ENCODE peak calls at places on chromosomes 11 and 22, in five cellular contexts. W, S, Y, A and J are unnamed samples.

GRCh38 chr11:36622431-36623136 is 24.5 kb upstream of the RAG2 start:
- DNase-seq in W (peak; percentile 53), S (peak; percentile 13), Y (no peak), A (peak; percentile 13), J (no peak)

GRCh38 chr11:31802609-31802989 is 8.5 kb downstream of the PAX6 start:
- DNase-seq in W (no peak), S (no peak), Y (no peak), A (peak; percentile 29), J (no peak)

GRCh38 chr22:49685116-49685515 is 142.6 kb downstream of the BRD1 start:
- DNase-seq in W (no peak), S (no peak), Y (no peak), A (no peak), J (no peak)

GRCh38 chr11:2521081-2521480 is 76.3 kb downstream of the KCNQ1 start:
- DNase-seq in W (no peak), S (no peak), Y (no peak), A (no peak), J (peak; percentile 12)

GRCh38 chr11:1112351-1113191 is 37.9 kb downstream of the MUC2 start:
- DNase-seq in W (no peak), S (no peak), Y (no peak), A (no peak), J (no peak)

GRCh38 chr22:29932121-29932520 is 49.1 kb downstream of the MTMR3 start:
- DNase-seq in W (no peak), S (no peak), Y (no peak), A (no peak), J (no peak)

GRCh38 chr11:118186346-118187107 is 10.1 kb upstream of the SCN2B start:
- DNase-seq in W (no peak), S (no peak), Y (no peak), A (no peak), J (no peak)

GRCh38 chr11:85923455-85923854 is 68.3 kb downstream of the CCDC83 start:
- DNase-seq in W (no peak), S (no peak), Y (no peak), A (no peak), J (no peak)

GRCh38 chr11:9664276-9665171 is 647 bp downstream of the SWAP70 start:
- DNase-seq in W (peak; percentile 46), S (peak; percentile 11), Y (no peak), A (peak; percentile 50), J (peak; percentile 52)

GRCh38 chr22:35398574-35398973 is 1.4 kb upstream of the MCM5 start:
- DNase-seq in W (no peak), S (no peak), Y (no peak), A (no peak), J (no peak)

GRCh38 chr11:130719516-130719915 is 196.8 kb downstream of the SNX19 start:
- DNase-seq in W (no peak), S (peak; percentile 46), Y (no peak), A (no peak), J (no peak)

GRCh38 chr11:81840375-81840774 is 893.3 kb downstream of the FAM181B start:
- DNase-seq in W (no peak), S (no peak), Y (no peak), A (no peak), J (peak; percentile 5)

GRCh38 chr11:44434191-44434590 is 124.3 kb upstream of the ALX4 start:
- DNase-seq in W (no peak), S (no peak), Y (no peak), A (no peak), J (no peak)

GRCh38 chr11:79663012-79663411 is 222.2 kb upstream of the TENM4 start:
- DNase-seq in W (no peak), S (no peak), Y (no peak), A (no peak), J (no peak)

GRCh38 chr11:73404048-73404447 is 27.8 kb downstream of the RELT start:
- DNase-seq in W (peak; percentile 48), S (peak; percentile 28), Y (no peak), A (no peak), J (peak; percentile 72)

GRCh38 chr11:120800206-120800605 is 223.7 kb upstream of the TBCEL start:
- DNase-seq in W (no peak), S (no peak), Y (no peak), A (no peak), J (no peak)

GRCh38 chr11:64313491-64314145 is 3.7 kb downstream of the TRMT112 start:
- DNase-seq in W (no peak), S (no peak), Y (peak; percentile 27), A (no peak), J (peak; percentile 48)

GRCh38 chr22:41526802-41527799 is 17.2 kb downstream of the POLR3H start:
- DNase-seq in W (no peak), S (no peak), Y (no peak), A (peak; percentile 77), J (no peak)

GRCh38 chr11:12223771-12224536 is 113.6 kb downstream of the MICAL2 start:
- DNase-seq in W (peak; percentile 31), S (no peak), Y (no peak), A (no peak), J (no peak)

GRCh38 chr11:106076421-106076922 is 675 bp downstream of the KBTBD3 start:
- DNase-seq in W (no peak), S (no peak), Y (no peak), A (no peak), J (no peak)

GRCh38 chr11:44632466-44633123 is 67.1 kb downstream of the CD82 start:
- DNase-seq in W (no peak), S (no peak), Y (no peak), A (no peak), J (peak; percentile 51)

GRCh38 chr11:102831709-102832492 is 11.5 kb downstream of the MMP3 start:
- DNase-seq in W (no peak), S (peak; percentile 39), Y (no peak), A (no peak), J (no peak)

GRCh38 chr11:62850911-62851806 is 11.8 kb upstream of the WDR74 start:
- DNase-seq in W (no peak), S (no peak), Y (no peak), A (no peak), J (no peak)

GRCh38 chr11:61472868-61473267 is 35.7 kb upstream of the LRRC10B start:
- DNase-seq in W (no peak), S (no peak), Y (no peak), A (no peak), J (peak; percentile 57)

GRCh38 chr11:125593113-125593761 is 585 bp downstream of the STT3A start:
- DNase-seq in W (peak; percentile 47), S (peak; percentile 54), Y (no peak), A (no peak), J (no peak)

GRCh38 chr11:86377972-86378371 is 3.3 kb downstream of the CCDC81 start:
- DNase-seq in W (no peak), S (no peak), Y (no peak), A (no peak), J (no peak)

GRCh38 chr11:3849297-3849874 is 6.1 kb upstream of the STIM1 start:
- DNase-seq in W (peak; percentile 41), S (peak; percentile 37), Y (no peak), A (peak; percentile 37), J (peak; percentile 34)

GRCh38 chr11:7605544-7605943 is 67.8 kb downstream of the CYB5R2 start:
- DNase-seq in W (peak; percentile 94), S (peak; percentile 15), Y (no peak), A (no peak), J (no peak)

GRCh38 chr22:19876314-19876940 is 21.8 kb upstream of the GNB1L start:
- DNase-seq in W (peak; percentile 51), S (no peak), Y (no peak), A (no peak), J (no peak)

GRCh38 chr22:49827307-49827852 is 293 bp downstream of the BRD1 start:
- DNase-seq in W (no peak), S (no peak), Y (no peak), A (peak; percentile 59), J (no peak)

GRCh38 chr11:94473177-94473799 is 20.4 kb downstream of the MRE11 start:
- DNase-seq in W (no peak), S (no peak), Y (no peak), A (peak; percentile 31), J (no peak)

GRCh38 chr22:46378499-46379300 is 43.2 kb downstream of the TRMU start:
- DNase-seq in W (no peak), S (no peak), Y (no peak), A (no peak), J (peak; percentile 4)

GRCh38 chr22:41367680-41368542 is 13.8 kb upstream of the TEF start:
- DNase-seq in W (no peak), S (peak; percentile 34), Y (peak; percentile 35), A (no peak), J (no peak)

GRCh38 chr11:131668867-131669780 is 298.7 kb downstream of the NTM start:
- DNase-seq in W (peak; percentile 28), S (peak; percentile 20), Y (no peak), A (peak; percentile 73), J (no peak)

GRCh38 chr11:883527-883926 is 27.1 kb downstream of the CHID1 start:
- DNase-seq in W (no peak), S (no peak), Y (no peak), A (no peak), J (no peak)